ENCODE peak calls at places on chromosomes 11 and 22, in nine cellular contexts. T is GDM1; G is H54; O is BJ; E is anterior cingulate cortex; K is KG1; J is HS-5; X is hepatic stellate cell; B is CD4-positive, alpha-beta T cell. Q is an unnamed sample.

GRCh38 chr11:2095542-2095941 is 43.6 kb downstream of the IGF2 start:
- DNase-seq in T (no peak), G (no peak), O (no peak), E (no peak), K (no peak), J (no peak), X (no peak), B (no peak), Q (no peak)

GRCh38 chr11:66317766-66318575 is 1.1 kb upstream of the CD248 start:
- DNase-seq in T (no peak), G (no peak), O (no peak), E (no peak), K (peak), J (no peak), X (peak), B (peak), Q (peak)

GRCh38 chr22:22943521-22944267 is 56.1 kb downstream of the IGLL5 start:
- DNase-seq in T (no peak), G (no peak), O (no peak), E (no peak), K (no peak), J (no peak), X (no peak), B (no peak), Q (no peak)

GRCh38 chr11:72136677-72137255 is 1.2 kb downstream of the FOLR3 start:
- DNase-seq in T (no peak), G (no peak), O (no peak), E (no peak), K (no peak), J (no peak), X (no peak), B (no peak), Q (no peak)

GRCh38 chr11:118689503-118689851 is 10.0 kb upstream of the TREH start:
- DNase-seq in T (no peak), G (no peak), O (no peak), E (no peak), K (no peak), J (no peak), X (no peak), B (no peak), Q (no peak)

GRCh38 chr11:61065955-61066638 is 36.2 kb upstream of the CD5 start:
- DNase-seq in T (no peak), G (no peak), O (no peak), E (no peak), K (no peak), J (no peak), X (no peak), B (peak), Q (no peak)

GRCh38 chr11:110979696-110980095 is 265.8 kb upstream of the POU2AF2 start:
- DNase-seq in T (no peak), G (peak), O (no peak), E (no peak), K (no peak), J (no peak), X (no peak), B (no peak), Q (no peak)

GRCh38 chr11:1574256-1575242 is 2.5 kb upstream of the DUSP8 start:
- DNase-seq in T (no peak), G (peak), O (no peak), E (peak), K (no peak), J (no peak), X (peak), B (peak), Q (peak)

GRCh38 chr11:102653744-102654291 is 28.7 kb upstream of the MMP20 start:
- DNase-seq in T (no peak), G (no peak), O (no peak), E (no peak), K (no peak), J (no peak), X (no peak), B (no peak), Q (no peak)

GRCh38 chr11:1435820-1436467 is 46.2 kb downstream of the BRSK2 start:
- DNase-seq in T (no peak), G (peak), O (no peak), E (no peak), K (no peak), J (no peak), X (no peak), B (no peak), Q (no peak)

GRCh38 chr11:12717851-12718291 is 43.6 kb downstream of the TEAD1 start:
- DNase-seq in T (no peak), G (no peak), O (no peak), E (no peak), K (no peak), J (no peak), X (no peak), B (peak), Q (no peak)

GRCh38 chr11:62543680-62544444 is 2.7 kb downstream of the AHNAK start:
- DNase-seq in T (no peak), G (no peak), O (no peak), E (no peak), K (no peak), J (no peak), X (peak), B (no peak), Q (no peak)

GRCh38 chr11:128725630-128726461 is 32.0 kb downstream of the FLI1 start:
- DNase-seq in T (peak), G (no peak), O (no peak), E (no peak), K (peak), J (no peak), X (no peak), B (peak), Q (peak)

GRCh38 chr11:31809857-31810778 is 1.0 kb downstream of the PAX6 start:
- DNase-seq in T (no peak), G (peak), O (no peak), E (no peak), K (no peak), J (peak), X (no peak), B (no peak), Q (no peak)

GRCh38 chr11:17354070-17354924 is 2.7 kb downstream of the NCR3LG1 start:
- DNase-seq in T (peak), G (peak), O (peak), E (no peak), K (peak), J (no peak), X (peak), B (peak), Q (peak)

GRCh38 chr11:114111369-114112042 is 52.0 kb downstream of the ZBTB16 start:
- DNase-seq in T (no peak), G (no peak), O (no peak), E (no peak), K (peak), J (no peak), X (no peak), B (no peak), Q (no peak)

GRCh38 chr11:61928606-61929005 is 11.2 kb upstream of the RAB3IL1 start:
- DNase-seq in T (no peak), G (no peak), O (no peak), E (no peak), K (no peak), J (no peak), X (peak), B (no peak), Q (no peak)

GRCh38 chr22:38935023-38935422 is 22.4 kb upstream of the APOBEC3A start:
- DNase-seq in T (no peak), G (no peak), O (no peak), E (no peak), K (no peak), J (no peak), X (no peak), B (no peak), Q (no peak)

GRCh38 chr11:75430692-75431532 is 2.1 kb downstream of the KLHL35 start:
- DNase-seq in T (no peak), G (no peak), O (no peak), E (no peak), K (no peak), J (no peak), X (no peak), B (no peak), Q (no peak)

GRCh38 chr11:1304376-1304775 is 5.1 kb downstream of the TOLLIP start:
- DNase-seq in T (no peak), G (no peak), O (no peak), E (no peak), K (no peak), J (no peak), X (no peak), B (no peak), Q (no peak)

GRCh38 chr22:42719656-42720262 is 911 bp downstream of the A4GALT start:
- DNase-seq in T (no peak), G (no peak), O (no peak), E (no peak), K (no peak), J (no peak), X (no peak), B (no peak), Q (no peak)

GRCh38 chr22:19723990-19724827 is 870 bp downstream of the GP1BB start:
- DNase-seq in T (no peak), G (no peak), O (no peak), E (no peak), K (no peak), J (no peak), X (no peak), B (no peak), Q (peak)

GRCh38 chr22:24969588-24970301 is 17.2 kb downstream of the KIAA1671 start:
- DNase-seq in T (no peak), G (no peak), O (peak), E (no peak), K (no peak), J (no peak), X (peak), B (no peak), Q (no peak)

GRCh38 chr22:20430101-20430640 is 7.5 kb downstream of the SCARF2 start:
- DNase-seq in T (no peak), G (no peak), O (no peak), E (no peak), K (no peak), J (no peak), X (no peak), B (no peak), Q (no peak)

GRCh38 chr11:65434667-65435179 is 12.1 kb downstream of the NEAT1 start:
- DNase-seq in T (no peak), G (no peak), O (no peak), E (no peak), K (no peak), J (no peak), X (no peak), B (no peak), Q (no peak)

GRCh38 chr11:15309296-15309695 is 194.6 kb downstream of the INSC start:
- DNase-seq in T (no peak), G (no peak), O (no peak), E (no peak), K (no peak), J (no peak), X (no peak), B (no peak), Q (no peak)

GRCh38 chr11:95231881-95232605 is 1.0 kb upstream of the SESN3 start:
- DNase-seq in T (no peak), G (no peak), O (no peak), E (peak), K (peak), J (no peak), X (no peak), B (peak), Q (peak)

Q was measured in HL-60.